ENCODE peak calls at places on chromosomes 7 and 10, in five cellular contexts. G, C, Y, A and Q are unnamed samples.

GRCh38 chr7:662576-662975 is 63.9 kb upstream of the DNAAF5 start:
- DNase-seq in G (no peak), Y (no peak), A (no peak), C (no peak), Q (no peak)

GRCh38 chr7:137717811-137718271 is 128.9 kb downstream of the DGKI start:
- DNase-seq in G (peak), A (no peak), C (peak), Y (no peak), Q (no peak)

GRCh38 chr10:120613180-120613579 is 156.2 kb downstream of the PLPP4 start:
- DNase-seq in G (peak), Y (no peak), A (no peak), C (peak), Q (no peak)

GRCh38 chr7:96781919-96782318 is 72.3 kb upstream of the SEM1 start:
- DNase-seq in C (no peak), Y (no peak), A (no peak), G (no peak), Q (no peak)

GRCh38 chr7:18345641-18346234 is 149.8 kb upstream of the HDAC9 start:
- DNase-seq in Y (no peak), C (peak), G (peak), A (no peak), Q (peak)

GRCh38 chr10:69866246-69866687 is 64.6 kb downstream of the COL13A1 start:
- DNase-seq in A (no peak), G (no peak), C (no peak), Y (no peak), Q (no peak)

GRCh38 chr7:157603005-157603404 is 266.2 kb downstream of the DNAJB6 start:
- DNase-seq in C (no peak), G (no peak), Y (no peak), A (no peak), Q (no peak)

GRCh38 chr10:132554991-132555647 is 17.5 kb downstream of the INPP5A start:
- DNase-seq in C (peak), G (no peak), Y (no peak), A (no peak), Q (no peak)

GRCh38 chr7:132336797-132337196 is 239.5 kb downstream of the PLXNA4 start:
- DNase-seq in Y (no peak), C (no peak), G (no peak), A (no peak), Q (no peak)